ENCODE peak calls at places on chromosomes 7 and 10, in ten cellular contexts. K is tibial nerve, B is A549, C is suprapubic skin, J is transverse colon, S is HepG2, X is esophagus muscularis mucosa, E is upper lobe of left lung, O is ovary, Z is H1. I is an unnamed sample.

GRCh38 chr7:32073533-32073932 is 3.3 kb upstream of the PDE1C start:
- DNase-seq in K (no peak), B (no peak), C (no peak), J (no peak), S (no peak), X (no peak), E (no peak), O (no peak), Z (no peak), I (no peak)

GRCh38 chr10:61285749-61286148 is 167.4 kb downstream of the TMEM26 start:
- DNase-seq in K (no peak), B (no peak), C (no peak), J (no peak), S (no peak), X (no peak), E (no peak), O (no peak), Z (no peak), I (no peak)

GRCh38 chr7:19491821-19492452 is 216.9 kb downstream of the POLR1F start:
- DNase-seq in K (peak), B (peak), C (no peak), J (no peak), S (no peak), X (no peak), E (no peak), O (no peak), Z (no peak), I (peak)

GRCh38 chr10:45253183-45253914 is 62.1 kb downstream of the OR13A1 start:
- DNase-seq in K (no peak), B (no peak), C (no peak), J (no peak), S (no peak), X (no peak), E (no peak), O (no peak), Z (no peak), I (no peak)

GRCh38 chr7:152649220-152649619 is 26.7 kb downstream of the XRCC2 start:
- DNase-seq in K (no peak), B (no peak), C (no peak), J (no peak), S (no peak), X (no peak), E (no peak), O (no peak), Z (no peak), I (no peak)

GRCh38 chr7:85587777-85588176 is 400.9 kb upstream of the SEMA3D start:
- DNase-seq in K (no peak), B (no peak), C (no peak), J (no peak), S (no peak), X (no peak), E (no peak), O (no peak), Z (no peak), I (no peak)

GRCh38 chr7:47227762-47228177 is 354.1 kb downstream of the TNS3 start:
- DNase-seq in K (no peak), B (no peak), C (no peak), J (peak), S (no peak), X (no peak), E (no peak), O (no peak), Z (no peak), I (peak)

GRCh38 chr7:12709731-12710502 is 22.5 kb downstream of the ARL4A start:
- DNase-seq in K (no peak), B (no peak), C (no peak), J (no peak), S (no peak), X (no peak), E (no peak), O (no peak), Z (no peak), I (no peak)

GRCh38 chr10:46555713-46556514 is 544 bp downstream of the GPRIN2 start:
- DNase-seq in K (peak), B (peak), C (peak), J (peak), S (no peak), X (no peak), E (peak), O (peak), Z (peak), I (no peak)
- TF ChIP-seq EP300 in K (no peak), B (no peak), C (no peak), J (no peak), S (no peak), X (no peak), E (no peak), O (no peak), Z (no peak), I (no peak)

DNA sequence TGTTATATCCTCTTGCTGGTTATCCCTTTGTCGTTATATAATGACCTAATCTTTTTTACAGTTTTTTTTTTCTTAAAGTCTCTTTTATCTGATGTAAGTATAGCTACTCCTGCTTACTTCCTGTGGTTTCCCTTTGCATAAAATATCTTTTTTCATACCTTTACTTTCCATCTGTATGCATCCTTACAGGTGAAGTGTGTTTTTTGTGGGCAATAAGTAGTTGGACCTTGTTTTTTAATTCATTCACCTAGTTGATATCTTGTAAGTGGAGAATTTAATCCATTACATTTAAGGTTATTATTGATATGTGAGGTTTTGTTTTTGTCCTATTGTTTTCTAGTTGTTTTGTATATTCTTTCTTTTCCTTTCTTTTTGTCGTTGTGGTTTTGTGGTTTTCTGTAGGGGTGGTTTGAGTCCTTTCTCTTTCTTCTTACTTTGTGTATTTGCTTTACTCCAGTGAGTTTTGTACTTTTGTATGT is 168.6 kb downstream of the MLLT10 start:
- DNase-seq in K (no peak), B (no peak), C (no peak), J (no peak), S (no peak), X (no peak), E (no peak), O (no peak), Z (no peak), I (no peak)
- TF ChIP-seq EP300 in K (no peak), B (no peak), C (no peak), J (no peak), S (no peak), X (no peak), E (no peak), O (no peak), Z (no peak), I (no peak)

DNA sequence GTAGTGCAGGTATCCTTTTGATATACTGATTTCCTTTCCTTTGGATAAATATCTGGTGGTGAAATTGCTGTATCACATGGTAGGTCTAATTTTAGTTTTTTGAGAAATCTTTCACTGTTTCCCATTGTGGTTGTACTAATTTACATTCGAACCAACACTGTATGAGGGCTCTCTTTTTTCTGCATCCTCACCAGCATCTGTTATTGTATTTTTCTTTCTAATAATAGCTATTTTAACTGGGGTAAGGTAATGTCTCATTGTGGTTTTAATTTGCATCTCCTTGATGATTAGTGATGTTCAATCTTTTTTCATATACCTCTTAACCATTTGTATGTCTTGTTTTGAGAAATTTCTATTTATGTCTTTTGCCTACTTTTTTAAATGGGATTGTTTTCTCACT is 335.4 kb upstream of the MTPN start:
- DNase-seq in K (no peak), B (no peak), C (no peak), J (no peak), S (no peak), X (no peak), E (no peak), O (no peak), Z (no peak), I (no peak)
- TF ChIP-seq EP300 in K (no peak), B (no peak), C (no peak), J (no peak), S (no peak), X (no peak), E (no peak), O (no peak), Z (no peak), I (no peak)

GRCh38 chr7:144842377-144842851 is 6.6 kb upstream of the TPK1 start:
- DNase-seq in K (peak), B (peak), C (no peak), J (peak), S (no peak), X (no peak), E (peak), O (no peak), Z (no peak), I (no peak)
- TF ChIP-seq EP300 in K (peak), B (no peak), C (no peak), J (peak), S (no peak), X (no peak), E (peak), O (no peak), Z (no peak), I (no peak)

DNA sequence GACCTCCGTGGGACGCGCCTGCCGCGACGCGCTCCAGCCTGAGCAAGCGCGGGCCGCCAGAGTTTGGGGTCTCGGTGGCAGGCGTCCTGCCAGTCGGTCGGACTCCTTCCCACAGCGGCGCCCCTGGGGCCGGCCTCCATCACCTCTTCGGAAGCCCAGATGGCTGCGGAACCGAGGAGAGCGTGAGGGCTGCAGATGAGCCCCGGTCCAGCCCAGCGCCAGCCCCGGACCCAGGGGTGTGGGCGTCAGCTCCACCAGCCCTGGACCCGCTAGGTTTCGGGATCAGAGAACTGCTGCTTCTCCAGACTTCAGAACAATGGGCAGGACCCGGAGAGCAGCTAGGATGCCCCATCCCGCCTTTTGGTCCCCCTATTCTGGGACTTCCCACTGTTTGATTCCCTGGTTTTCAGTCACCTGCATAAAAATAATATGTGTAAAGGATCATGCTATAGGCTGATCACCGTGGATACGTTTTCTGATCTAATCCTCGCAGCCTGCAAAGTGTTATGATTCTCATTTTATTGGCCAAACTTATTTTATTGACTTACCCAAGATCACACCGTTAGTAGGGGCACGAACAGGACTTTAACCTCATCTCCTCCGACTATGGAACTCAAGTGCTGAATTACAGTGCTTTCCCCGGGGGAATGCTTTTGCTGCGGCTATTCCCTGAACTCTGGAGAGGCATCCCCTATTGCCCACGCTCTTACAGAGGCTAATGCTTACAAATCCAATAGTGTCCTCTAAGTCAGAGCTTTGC is 2.8 kb downstream of the CYP26C1 start:
- DNase-seq in K (no peak), B (no peak), C (no peak), J (no peak), S (no peak), X (no peak), E (no peak), O (no peak), Z (no peak), I (peak)
- TF ChIP-seq EP300 in K (no peak), B (no peak), C (no peak), J (no peak), S (no peak), X (no peak), E (no peak), O (no peak), Z (no peak), I (no peak)